ENCODE peak calls at places on chromosomes 5 and 9, in nine cellular contexts. C, Z, U, V, B, R, W, T and J are unnamed samples.
A peak's percentile ranks its signal among the peaks of the same experiment; 100 is the strongest.

GRCh38 chr9:89223398-89223977 is 44.9 kb upstream of the SHC3 start:
- DNase-seq in C (no peak), Z (no peak), U (no peak), V (no peak), B (no peak), R (no peak), W (no peak), T (no peak), J (no peak)

GRCh38 chr9:83451308-83451707 is 86.9 kb downstream of the FRMD3 start:
- DNase-seq in C (no peak), Z (no peak), U (no peak), V (no peak), B (no peak), R (no peak), W (no peak), T (no peak), J (no peak)

GRCh38 chr5:115351356-115352195 is 55.1 kb upstream of the CCDC112 start:
- DNase-seq in C (no peak), Z (no peak), U (no peak), V (no peak), B (no peak), R (no peak), W (no peak), T (no peak), J (no peak)

GRCh38 chr5:125137535-125137934 is 391.1 kb upstream of the ZNF608 start:
- DNase-seq in C (no peak), Z (no peak), U (no peak), V (no peak), B (no peak), R (no peak), W (no peak), T (no peak), J (no peak)

GRCh38 chr9:33044162-33044673 is 19.1 kb downstream of the DNAJA1 start:
- DNase-seq in C (peak; percentile 87), Z (peak; percentile 87), U (peak; percentile 87), V (peak; percentile 89), B (peak; percentile 74), R (peak; percentile 58), W (peak; percentile 90), T (peak; percentile 73), J (peak; percentile 71)

GRCh38 chr5:37844004-37844403 is 4.2 kb upstream of the GDNF start:
- DNase-seq in C (no peak), Z (no peak), U (no peak), V (no peak), B (no peak), R (no peak), W (no peak), T (no peak), J (no peak)

GRCh38 chr5:10306114-10306513 is 1.6 kb downstream of the CMBL start:
- DNase-seq in C (peak; percentile 44), Z (no peak), U (peak; percentile 30), V (no peak), B (no peak), R (no peak), W (no peak), T (no peak), J (no peak)

GRCh38 chr9:85212887-85213286 is 528.9 kb downstream of the AGTPBP1 start:
- DNase-seq in C (no peak), Z (no peak), U (peak; percentile 17), V (no peak), B (no peak), R (no peak), W (no peak), T (no peak), J (no peak)

GRCh38 chr9:92455217-92455616 is 27.1 kb downstream of the ASPN start:
- DNase-seq in C (no peak), Z (no peak), U (no peak), V (no peak), B (no peak), R (peak; percentile 13), W (no peak), T (no peak), J (no peak)

GRCh38 chr5:122091942-122092600 is 14.0 kb upstream of the LOX start:
- DNase-seq in C (no peak), Z (no peak), U (no peak), V (no peak), B (no peak), R (no peak), W (no peak), T (no peak), J (no peak)

GRCh38 chr5:109045710-109046109 is 298.0 kb downstream of the FER start:
- DNase-seq in C (no peak), Z (no peak), U (no peak), V (no peak), B (no peak), R (no peak), W (no peak), T (no peak), J (no peak)

GRCh38 chr5:96680759-96681158 is 18.6 kb downstream of the CAST start:
- DNase-seq in C (no peak), Z (no peak), U (no peak), V (no peak), B (no peak), R (no peak), W (no peak), T (no peak), J (no peak)

GRCh38 chr9:69671904-69672827 is at the start of gene APBA1:
- DNase-seq in C (peak; percentile 66), Z (peak; percentile 72), U (peak; percentile 63), V (peak; percentile 81), B (peak; percentile 39), R (no peak), W (peak; percentile 53), T (peak; percentile 77), J (peak; percentile 85)

GRCh38 chr9:129836342-129837007 is 1.2 kb downstream of the USP20 start:
- DNase-seq in C (peak; percentile 32), Z (peak; percentile 21), U (peak; percentile 26), V (no peak), B (peak; percentile 73), R (no peak), W (no peak), T (no peak), J (no peak)

GRCh38 chr5:73733219-73733618 is 107.2 kb downstream of the ARHGEF28 start:
- DNase-seq in C (no peak), Z (peak; percentile 60), U (no peak), V (no peak), B (no peak), R (no peak), W (no peak), T (peak; percentile 44), J (no peak)

GRCh38 chr5:172911976-172912375 is 47.2 kb upstream of the RPL26L1 start:
- DNase-seq in C (no peak), Z (no peak), U (no peak), V (no peak), B (no peak), R (no peak), W (no peak), T (no peak), J (no peak)

GRCh38 chr5:172910828-172911627 is 48.2 kb upstream of the RPL26L1 start:
- DNase-seq in C (peak; percentile 50), Z (peak; percentile 59), U (peak; percentile 67), V (peak; percentile 86), B (no peak), R (no peak), W (peak; percentile 68), T (no peak), J (peak; percentile 95)

GRCh38 chr5:172913117-172913850 is 45.9 kb upstream of the RPL26L1 start:
- DNase-seq in C (no peak), Z (peak; percentile 72), U (no peak), V (no peak), B (no peak), R (no peak), W (no peak), T (no peak), J (no peak)

GRCh38 chr5:172909931-172910502 is 49.2 kb upstream of the RPL26L1 start:
- DNase-seq in C (no peak), Z (no peak), U (no peak), V (no peak), B (no peak), R (no peak), W (no peak), T (no peak), J (no peak)

GRCh38 chr5:172911628-172911880 is 47.7 kb upstream of the RPL26L1 start:
- DNase-seq in C (no peak), Z (no peak), U (no peak), V (no peak), B (no peak), R (no peak), W (no peak), T (no peak), J (no peak)
- H3K4me3 ChIP-seq in C (no peak overlapping the region), Z (no peak overlapping the region), U (no peak overlapping the region), V (no peak overlapping the region), B (no peak overlapping the region), R (no peak overlapping the region), W (no peak overlapping the region), T (no peak overlapping the region), J (no peak overlapping the region)

DNA sequence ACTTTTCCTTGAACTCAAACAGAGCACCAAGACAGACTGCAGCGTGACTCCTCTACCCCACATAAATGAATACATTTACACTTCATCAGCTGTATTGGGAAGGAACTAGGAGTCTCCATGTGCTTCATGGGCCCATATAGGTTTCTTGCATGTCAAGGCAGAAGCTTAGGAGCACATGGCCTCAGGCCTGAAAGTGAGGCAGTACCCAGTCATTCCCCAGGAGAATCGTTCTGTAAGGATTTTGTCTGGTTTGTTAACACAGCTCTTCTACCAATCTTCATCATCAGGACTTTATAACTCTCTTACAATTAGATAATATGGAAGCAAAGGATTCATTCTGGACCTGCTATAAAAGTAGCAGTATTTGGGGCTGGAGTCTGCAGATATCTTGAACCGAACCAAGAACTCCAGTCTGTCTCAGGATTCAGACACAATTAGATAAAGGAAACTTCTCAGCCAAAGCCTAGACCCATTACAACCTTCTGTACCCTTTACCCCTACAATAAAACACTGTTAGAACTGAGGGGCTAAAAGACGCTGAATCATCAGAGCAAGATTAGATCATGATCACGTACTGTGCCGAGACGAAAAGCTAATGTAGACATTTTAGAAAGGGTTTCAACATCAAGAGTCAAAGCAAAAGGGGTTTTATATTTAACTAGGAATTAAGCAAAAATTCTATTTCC is 385.5 kb upstream of the SLC30A5 start:
- DNase-seq in C (no peak), Z (no peak), U (no peak), V (no peak), B (no peak), R (no peak), W (no peak), T (no peak), J (no peak)
- H3K4me1 ChIP-seq in C (no peaks in the 10 kb centered on the region), Z (no peaks in the 10 kb centered on the region), U (no peaks in the 10 kb centered on the region), V (peaks cover 26% of the 10 kb centered on the region), B (peaks cover 21% of the 10 kb centered on the region), R (no peaks in the 10 kb centered on the region), W (peaks cover 16% of the 10 kb centered on the region), T (no peaks in the 10 kb centered on the region), J (no peaks in the 10 kb centered on the region)

GRCh38 chr9:123338710-123339665 is 17.0 kb upstream of the CRB2 start:
- DNase-seq in C (no peak), Z (no peak), U (peak; percentile 68), V (no peak), B (peak; percentile 51), R (no peak), W (peak; percentile 43), T (no peak), J (no peak)
- H3K4me3 ChIP-seq in C (peak overlapping the region; percentile 12), Z (no peak overlapping the region), U (peak overlapping the region; percentile 1), V (peak overlapping the region; percentile 46), B (peak overlapping the region; percentile 64), R (no peak overlapping the region), W (peak overlapping the region; percentile 44), T (no peak overlapping the region), J (peak overlapping the region; percentile 57)

DNA sequence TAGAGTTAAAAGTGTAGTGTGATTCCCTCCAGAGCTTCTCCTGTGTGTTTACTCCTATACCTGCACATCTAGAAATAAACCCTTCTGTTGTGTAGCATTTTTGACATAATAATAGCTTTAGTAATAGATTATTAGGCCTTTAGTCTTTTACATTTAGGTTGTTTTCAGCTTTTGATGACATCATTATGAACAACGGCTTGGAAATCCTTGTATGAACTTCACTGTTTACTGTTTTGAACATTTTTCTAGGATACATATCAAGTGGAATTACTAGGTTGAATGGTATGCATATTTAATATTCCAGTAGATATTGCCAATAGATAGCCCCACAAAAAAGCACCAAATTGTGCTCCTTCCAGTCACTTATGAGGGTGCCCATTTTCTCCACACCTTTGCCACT is 174.0 kb downstream of the ARHGAP26 start:
- DNase-seq in C (no peak), Z (no peak), U (no peak), V (no peak), B (no peak), R (no peak), W (no peak), T (no peak), J (no peak)
- H3K4me1 ChIP-seq in C (no peaks in the 10 kb centered on the region), Z (peaks cover 62% of the 10 kb centered on the region), U (no peaks in the 10 kb centered on the region), V (peaks cover 32% of the 10 kb centered on the region), B (no peaks in the 10 kb centered on the region), R (no peaks in the 10 kb centered on the region), W (peaks cover 15% of the 10 kb centered on the region), T (peaks cover 3% of the 10 kb centered on the region), J (peaks cover 3% of the 10 kb centered on the region)